ENCODE peak calls at places on chromosomes 11 and 22, in seven cellular contexts. U is RCC 7860, F is mucosa of gallbladder, Y is BJ, P is AG10803, W is Right ventricle myocardium inferior, X is colonic mucosa. S is an unnamed sample.
A peak's percentile ranks its signal among the peaks of the same experiment; 100 is the strongest.

GRCh38 chr11:42528471-42528870 is 783.3 kb upstream of the API5 start:
- DNase-seq in X (no peak), Y (no peak), U (no peak), P (no peak), F (no peak), W (no peak), S (no peak)

GRCh38 chr22:42994276-42994916 is 20.6 kb downstream of the PACSIN2 start:
- DNase-seq in U (no peak), P (no peak), W (no peak), Y (no peak), X (no peak), F (no peak), S (no peak)

GRCh38 chr11:11524436-11525038 is 97.3 kb downstream of the GALNT18 start:
- DNase-seq in X (no peak), W (no peak), F (no peak), Y (no peak), P (no peak), U (no peak), S (peak; percentile 11)

GRCh38 chr22:28915969-28916368 is 32.6 kb downstream of the ZNRF3 start:
- DNase-seq in X (no peak), W (no peak), F (no peak), P (no peak), Y (no peak), U (no peak), S (no peak)

GRCh38 chr22:37244114-37244921 is at the start of gene RAC2:
- DNase-seq in F (peak; percentile 72), P (peak; percentile 60), Y (no peak), X (peak; percentile 88), U (peak; percentile 83), W (peak; percentile 94), S (peak; percentile 65)

GRCh38 chr22:43345761-43346261 is 2.6 kb upstream of the SCUBE1 start:
- DNase-seq in Y (no peak), X (no peak), U (no peak), P (no peak), F (no peak), W (no peak), S (peak; percentile 7)

GRCh38 chr22:28424427-28425080 is 255.1 kb downstream of the TTC28 start:
- DNase-seq in P (peak; percentile 86), W (no peak), Y (no peak), X (no peak), U (no peak), F (no peak), S (no peak)

GRCh38 chr22:19591568-19591967 is 67.4 kb upstream of the CLDN5 start:
- DNase-seq in U (no peak), P (no peak), F (no peak), Y (no peak), X (no peak), W (no peak), S (no peak)